ENCODE peak calls at places on chromosome X, in seven cellular contexts. S, R, W, G, Q, C and Y are unnamed samples.

GRCh38 chrX:136028383-136028984 is 43.2 kb downstream of the SLC9A6 start:
- DNase-seq in Q (no peak), S (peak; percentile 66), G (no peak), W (no peak), C (no peak), R (no peak), Y (no peak)

GRCh38 chrX:46588263-46588662 is 14.7 kb downstream of the CHST7 start:
- DNase-seq in W (peak; percentile 41), G (peak; percentile 64), Q (peak; percentile 18), C (no peak), R (no peak), S (peak; percentile 76), Y (peak; percentile 61)

GRCh38 chrX:80335062-80335830 is 85.0 kb upstream of the TENT5D start:
- DNase-seq in R (no peak), G (peak; percentile 61), Q (peak; percentile 69), S (peak; percentile 17), C (no peak), W (peak; percentile 26), Y (peak; percentile 18)

GRCh38 chrX:121641560-121641959 is 594.1 kb downstream of the GLUD2 start:
- DNase-seq in W (no peak), G (no peak), S (peak; percentile 59), C (no peak), R (no peak), Q (no peak), Y (peak; percentile 74)

GRCh38 chrX:40262641-40263560 is 165.1 kb upstream of the BCOR start:
- DNase-seq in G (peak; percentile 55), Q (peak; percentile 86), S (peak; percentile 72), C (no peak), W (no peak), R (no peak), Y (peak; percentile 64)

GRCh38 chrX:21493226-21493850 is 119.1 kb downstream of the CNKSR2 start:
- DNase-seq in S (peak; percentile 9), C (no peak), G (no peak), Q (no peak), W (no peak), R (no peak), Y (peak; percentile 35)

GRCh38 chrX:115970718-115971117 is 199.8 kb upstream of the AGTR2 start:
- DNase-seq in C (no peak), W (no peak), Q (no peak), G (no peak), S (no peak), R (no peak), Y (no peak)

GRCh38 chrX:71652405-71652804 is 14.9 kb upstream of the LOC101059915 start:
- DNase-seq in Q (peak; percentile 36), R (no peak), S (peak; percentile 54), C (no peak), W (no peak), G (no peak), Y (peak; percentile 23)

GRCh38 chrX:104428231-104428630 is 137.8 kb upstream of the IL1RAPL2 start:
- DNase-seq in Q (no peak), W (no peak), C (no peak), G (no peak), S (no peak), R (no peak), Y (no peak)

GRCh38 chrX:9662148-9662547 is 103.5 kb downstream of the GPR143 start:
- DNase-seq in C (no peak), W (no peak), R (no peak), S (peak; percentile 61), Q (no peak), G (no peak), Y (peak; percentile 30)

GRCh38 chrX:46876901-46877300 is 35.3 kb upstream of the JADE3 start:
- DNase-seq in S (peak; percentile 50), Q (no peak), W (no peak), C (no peak), G (no peak), R (no peak), Y (no peak)

GRCh38 chrX:129726307-129727111 is 12.3 kb upstream of the XPNPEP2 start:
- DNase-seq in R (no peak), Q (peak; percentile 59), G (peak; percentile 73), C (no peak), W (peak; percentile 46), S (peak; percentile 50), Y (peak; percentile 43)

GRCh38 chrX:47264507-47265173 is 31.8 kb downstream of the USP11 start:
- DNase-seq in G (no peak), R (no peak), C (no peak), S (peak; percentile 24), Q (no peak), W (no peak), Y (peak; percentile 46)

GRCh38 chrX:54930291-54931049 is 9.8 kb downstream of the TRO start:
- DNase-seq in C (no peak), S (no peak), G (no peak), W (no peak), Q (no peak), R (no peak), Y (no peak)

GRCh38 chrX:19846995-19847790 is 40.2 kb downstream of the SH3KBP1 start:
- DNase-seq in S (peak; percentile 85), R (no peak), W (peak; percentile 23), G (no peak), Q (peak; percentile 75), C (no peak), Y (peak; percentile 85)

GRCh38 chrX:2829066-2829430 is 318 bp downstream of the GYG2 start:
- DNase-seq in W (no peak), S (no peak), Q (no peak), C (no peak), G (no peak), R (no peak), Y (no peak)

GRCh38 chrX:23332101-23332887 is 2.4 kb upstream of the PTCHD1 start:
- DNase-seq in G (no peak), S (no peak), C (no peak), Q (no peak), W (no peak), R (no peak), Y (no peak)

GRCh38 chrX:23333842-23334535 is 660 bp upstream of the PTCHD1 start:
- DNase-seq in R (no peak), G (peak; percentile 59), Q (no peak), C (no peak), S (no peak), W (no peak), Y (no peak)

GRCh38 chrX:23332888-23333821 is 1.5 kb upstream of the PTCHD1 start:
- DNase-seq in C (no peak), S (no peak), G (no peak), Q (no peak), W (no peak), R (no peak), Y (no peak)

GRCh38 chrX:23334871-23335599 is 386 bp downstream of the PTCHD1 start:
- DNase-seq in W (no peak), G (peak; percentile 42), C (no peak), R (no peak), S (no peak), Q (no peak), Y (no peak)

DNA sequence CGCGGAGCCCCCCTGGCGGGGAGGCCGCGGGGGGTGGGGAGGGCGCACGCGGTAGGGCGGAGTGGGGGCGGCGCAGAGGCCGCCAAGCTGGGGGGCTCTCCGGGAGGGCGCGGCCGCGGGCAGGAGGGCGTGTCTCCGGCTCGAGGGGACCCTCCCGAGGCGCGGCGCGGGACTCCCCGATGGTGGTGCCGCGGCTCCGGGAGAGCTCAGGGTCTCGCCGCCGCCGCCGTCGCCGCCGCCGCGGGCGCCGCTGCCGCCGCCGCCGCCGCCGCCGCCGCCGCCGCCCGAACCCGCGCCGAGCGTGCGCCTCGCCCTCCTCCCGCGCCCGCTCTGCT is at the start of gene PTCHD1:
- DNase-seq in Q (no peak), W (no peak), G (no peak), C (no peak), R (no peak), S (no peak), Y (no peak)
- H3K4me3 ChIP-seq in Q (no peak within 1 kb of the TSS), W (peak within 1 kb of the TSS; percentile 53), G (peak within 1 kb of the TSS; percentile 54), C (no peak within 1 kb of the TSS), R (peak within 1 kb of the TSS; percentile 59), S (no peak within 1 kb of the TSS), Y (no peak within 1 kb of the TSS)

GRCh38 chrX:119673336-119673735 is 19.6 kb downstream of the SEPTIN6 start:
- DNase-seq in S (no peak), C (no peak), W (no peak), R (no peak), G (no peak), Q (peak; percentile 20), Y (no peak)

GRCh38 chrX:119672252-119672825 is 20.6 kb downstream of the SEPTIN6 start:
- DNase-seq in C (no peak), R (no peak), S (no peak), W (no peak), Q (no peak), G (no peak), Y (peak; percentile 19)

GRCh38 chrX:119677654-119677981 is 15.3 kb downstream of the SEPTIN6 start:
- DNase-seq in S (no peak), W (no peak), R (no peak), G (no peak), C (no peak), Q (no peak), Y (no peak)

GRCh38 chrX:119682019-119682989 is 10.7 kb downstream of the SEPTIN6 start:
- DNase-seq in G (no peak), R (no peak), C (no peak), W (no peak), S (no peak), Q (no peak), Y (no peak)

GRCh38 chrX:119676949-119677653 is 15.9 kb downstream of the SEPTIN6 start:
- DNase-seq in S (no peak), Q (no peak), R (no peak), C (no peak), G (no peak), W (no peak), Y (no peak)
- H3K4me3 ChIP-seq in S (no peak overlapping the region), Q (no peak overlapping the region), R (no peak overlapping the region), C (peak overlapping the region; percentile 54), G (no peak overlapping the region), W (no peak overlapping the region), Y (no peak overlapping the region)

DNA sequence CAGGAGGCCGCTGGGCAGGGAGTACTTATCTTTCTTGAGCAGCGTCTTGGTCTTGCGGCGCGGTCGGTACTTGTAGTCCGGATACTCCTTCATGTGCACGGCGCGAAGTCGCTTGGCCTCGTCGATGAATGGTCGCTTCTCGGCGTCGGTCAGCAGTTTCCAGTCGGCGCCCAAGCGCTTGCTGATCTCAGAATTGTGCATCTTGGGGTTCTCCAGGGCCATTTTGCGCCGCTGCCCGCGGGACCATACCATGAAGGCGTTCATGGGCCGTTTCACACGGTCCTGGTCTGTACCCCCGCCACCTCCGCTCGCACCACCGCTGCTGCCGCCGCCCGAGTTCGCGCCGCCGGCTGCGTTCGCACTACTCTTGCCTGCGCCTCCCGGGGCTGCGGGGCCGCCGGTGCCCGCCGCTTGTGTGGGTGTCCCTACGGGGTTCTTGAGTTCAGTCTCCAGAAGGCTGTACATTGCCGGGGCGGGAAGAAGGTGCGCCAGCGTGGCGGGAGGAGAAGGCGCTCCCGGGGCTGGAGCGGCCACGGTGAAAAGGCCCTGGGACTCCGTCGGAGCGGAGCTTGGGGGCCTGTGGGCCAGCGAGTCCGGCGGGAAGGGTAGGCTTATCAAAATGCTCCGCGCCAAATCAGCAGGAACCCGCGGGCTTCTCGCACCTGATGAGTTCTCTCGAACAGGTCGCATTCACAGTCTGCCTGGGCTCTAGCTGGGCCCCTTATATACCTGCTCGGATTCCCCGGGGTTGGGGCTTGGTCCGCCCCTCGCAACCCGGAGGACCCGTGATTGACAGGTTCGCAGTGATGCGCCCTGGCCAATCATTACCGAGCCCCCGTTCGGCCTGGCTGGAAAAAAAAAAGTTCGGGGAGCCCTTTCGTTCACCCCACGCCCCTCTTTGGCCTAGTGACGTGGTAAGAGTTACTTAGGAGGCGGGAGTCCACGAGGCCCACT is at the start of gene SOX3:
- DNase-seq in C (no peak), R (no peak), S (no peak), W (no peak), G (no peak), Q (no peak), Y (no peak)
- H3K4me3 ChIP-seq in C (no peak within 1 kb of the TSS), R (peak within 1 kb of the TSS; percentile 50), S (peak within 1 kb of the TSS; percentile 3), W (peak within 1 kb of the TSS; percentile 57), G (peak within 1 kb of the TSS; percentile 52), Q (no peak within 1 kb of the TSS), Y (no peak within 1 kb of the TSS)

GRCh38 chrX:68832101-68832416 is 3.2 kb downstream of the EFNB1 start:
- DNase-seq in G (peak; percentile 67), C (no peak), R (no peak), Q (peak; percentile 54), S (peak; percentile 74), W (peak; percentile 30), Y (peak; percentile 88)
- H3K4me3 ChIP-seq in G (peak overlapping the region; percentile 80), C (no peak overlapping the region), R (peak overlapping the region; percentile 77), Q (no peak overlapping the region), S (peak overlapping the region; percentile 68), W (peak overlapping the region; percentile 88), Y (peak overlapping the region; percentile 63)